ENCODE peak calls at places on chromosomes 2 and 18, in eight cellular contexts. O is transverse colon, A is astrocyte of the cerebellum, R is DND-41, U is sigmoid colon, F is NB4, D is astrocyte, E is endothelial cell of umbilical vein. H is an unnamed sample.

GRCh38 chr2:29613792-29614266 is 307.6 kb downstream of the ALK start:
- DNase-seq in D (no peak), O (no peak), E (no peak), R (no peak), A (no peak), F (no peak), U (no peak), H (no peak)

GRCh38 chr18:35117951-35118411 is 76.8 kb downstream of the MAPRE2 start:
- DNase-seq in O (no peak), E (no peak), D (peak), U (peak), A (peak), F (no peak), R (no peak), H (no peak)

GRCh38 chr2:131016826-131017596 is 76.2 kb downstream of the FAM168B start:
- DNase-seq in R (no peak), A (no peak), U (no peak), F (no peak), E (no peak), O (no peak), D (peak), H (no peak)

GRCh38 chr2:241386519-241386918 is 30.4 kb downstream of the FARP2 start:
- DNase-seq in U (no peak), R (no peak), D (no peak), A (no peak), E (peak), F (no peak), O (no peak), H (no peak)

GRCh38 chr2:22907330-22907729 is 477.6 kb upstream of the KLHL29 start:
- DNase-seq in R (no peak), A (no peak), F (no peak), U (no peak), E (no peak), O (peak), D (no peak), H (no peak)

GRCh38 chr2:231388725-231389346 is 6.7 kb upstream of the B3GNT7 start:
- DNase-seq in F (no peak), E (no peak), R (no peak), A (no peak), U (no peak), O (no peak), D (no peak), H (no peak)

GRCh38 chr18:39318008-39318407 is 1752.4 kb upstream of the CELF4 start:
- DNase-seq in A (no peak), E (no peak), U (no peak), O (no peak), R (no peak), D (no peak), F (peak), H (no peak)

GRCh38 chr2:241898681-241899270 is 29.2 kb downstream of the RTP5 start:
- DNase-seq in A (no peak), R (no peak), D (no peak), O (no peak), F (no peak), E (no peak), U (peak), H (no peak)

GRCh38 chr2:120995656-120996190 is 260.1 kb downstream of the GLI2 start:
- DNase-seq in U (no peak), E (no peak), R (no peak), F (no peak), A (no peak), D (no peak), O (no peak), H (no peak)

GRCh38 chr2:58336416-58336815 is 95.3 kb upstream of the FANCL start:
- DNase-seq in A (no peak), R (no peak), E (no peak), U (no peak), O (no peak), D (no peak), F (no peak), H (no peak)

GRCh38 chr2:129915303-129915840 is 64.1 kb upstream of the RAB6C start:
- DNase-seq in R (no peak), E (no peak), U (no peak), F (no peak), D (no peak), A (no peak), O (no peak), H (no peak)

GRCh38 chr18:32868424-32868823 is 95.6 kb upstream of the KLHL14 start:
- DNase-seq in U (no peak), F (no peak), O (no peak), R (no peak), D (no peak), E (no peak), A (no peak), H (no peak)

GRCh38 chr18:9707381-9708056 is 582 bp upstream of the RAB31 start:
- DNase-seq in E (peak), A (no peak), R (no peak), F (no peak), D (no peak), O (no peak), U (peak), H (no peak)

GRCh38 chr2:219358170-219359075 is 25.9 kb upstream of the RESP18 start:
- DNase-seq in R (no peak), D (no peak), O (no peak), E (no peak), F (peak), U (no peak), A (no peak), H (no peak)

GRCh38 chr18:45730832-45731545 is 7.0 kb downstream of the SLC14A1 start:
- DNase-seq in F (no peak), R (no peak), E (no peak), O (no peak), D (peak), U (no peak), A (peak), H (no peak)
- TF ChIP-seq CTCF in F (no peak), R (no peak), E (no peak), O (no peak), D (no peak), U (no peak), A (no peak), H (no peak)

DNA sequence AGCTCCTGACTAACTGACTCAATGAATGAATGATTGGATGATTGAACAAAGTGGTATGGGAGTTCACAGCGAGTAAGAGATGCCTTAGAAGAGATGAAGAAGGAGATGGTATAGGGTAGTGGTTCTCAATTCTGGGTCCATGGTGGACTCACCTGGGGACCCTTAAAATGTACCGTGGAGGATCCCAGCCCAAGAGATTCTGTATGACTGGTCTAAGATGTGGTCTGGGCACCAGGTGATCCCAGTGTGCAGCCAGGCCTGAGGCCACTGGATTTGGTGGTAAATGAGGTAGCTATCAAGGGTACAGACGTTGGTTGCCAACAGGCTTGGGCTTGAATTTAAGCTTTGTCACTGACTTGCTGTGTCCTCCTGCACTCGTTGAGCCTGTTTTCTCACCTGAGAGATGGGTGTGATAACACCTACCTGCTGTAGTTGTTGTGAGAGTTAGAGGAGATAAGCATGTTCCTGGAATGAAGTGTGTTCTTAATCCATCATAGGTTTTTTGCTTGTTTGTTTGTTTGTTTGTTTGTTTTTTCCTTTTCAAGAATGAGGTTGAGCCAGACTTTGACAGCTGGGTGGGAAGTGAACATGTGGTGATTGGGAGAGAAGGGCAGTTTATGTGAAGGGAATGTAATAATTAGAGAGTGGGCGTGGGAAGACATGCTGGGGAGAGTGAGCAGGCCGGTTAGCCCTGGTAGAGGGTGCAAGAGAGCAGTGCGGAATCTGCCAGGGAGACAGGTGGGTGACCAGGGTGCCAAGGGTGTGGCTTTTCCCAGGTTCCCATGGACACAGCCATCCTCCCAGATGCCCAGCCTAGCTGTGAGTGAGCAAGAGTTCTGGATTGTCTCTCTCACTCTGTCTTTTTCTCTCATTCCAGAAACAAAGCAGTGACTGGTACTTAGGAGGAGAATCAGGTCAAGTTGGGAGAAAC is 31.4 kb upstream of the IL1B start:
- DNase-seq in E (no peak), D (no peak), U (no peak), O (peak), F (no peak), R (no peak), A (no peak), H (no peak)
- H3K4me3 ChIP-seq in E (no peak), D (no peak), U (no peak), O (no peak), F (no peak), R (no peak), A (no peak), H (no peak)

GRCh38 chr18:49948975-49949374 is 135.6 kb upstream of the ACAA2 start:
- DNase-seq in O (no peak), D (no peak), U (no peak), A (no peak), R (no peak), F (no peak), E (no peak), H (no peak)

GRCh38 chr18:49949991-49950395 is 136.7 kb upstream of the ACAA2 start:
- DNase-seq in R (no peak), E (no peak), U (no peak), F (peak), A (no peak), O (no peak), D (no peak), H (peak)

GRCh38 chr18:49944681-49945080 is 131.3 kb upstream of the ACAA2 start:
- DNase-seq in O (no peak), R (peak), U (peak), E (no peak), A (no peak), D (peak), F (peak), H (no peak)
- TF ChIP-seq CTCF in O (no peak), R (peak), U (no peak), E (no peak), A (peak), D (no peak), F (no peak), H (no peak)

DNA sequence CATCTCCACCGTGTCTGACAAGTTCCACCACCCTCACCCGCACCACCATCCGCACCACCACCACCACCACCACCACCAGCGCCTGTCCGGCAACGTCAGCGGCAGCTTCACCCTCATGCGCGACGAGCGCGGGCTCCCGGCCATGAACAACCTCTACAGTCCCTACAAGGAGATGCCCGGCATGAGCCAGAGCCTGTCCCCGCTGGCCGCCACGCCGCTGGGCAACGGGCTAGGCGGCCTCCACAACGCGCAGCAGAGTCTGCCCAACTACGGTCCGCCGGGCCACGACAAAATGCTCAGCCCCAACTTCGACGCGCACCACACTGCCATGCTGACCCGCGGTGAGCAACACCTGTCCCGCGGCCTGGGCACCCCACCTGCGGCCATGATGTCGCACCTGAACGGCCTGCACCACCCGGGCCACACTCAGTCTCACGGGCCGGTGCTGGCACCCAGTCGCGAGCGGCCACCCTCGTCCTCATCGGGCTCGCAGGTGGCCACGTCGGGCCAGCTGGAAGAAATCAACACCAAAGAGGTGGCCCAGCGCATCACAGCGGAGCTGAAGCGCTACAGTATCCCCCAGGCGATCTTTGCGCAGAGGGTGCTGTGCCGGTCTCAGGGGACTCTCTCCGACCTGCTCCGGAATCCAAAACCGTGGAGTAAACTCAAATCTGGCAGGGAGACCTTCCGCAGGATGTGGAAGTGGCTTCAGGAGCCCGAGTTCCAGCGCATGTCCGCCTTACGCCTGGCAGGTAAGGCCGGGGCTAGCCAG is 1.2 kb downstream of the ONECUT2 start:
- DNase-seq in A (no peak), U (no peak), E (no peak), O (no peak), F (no peak), D (no peak), R (no peak), H (no peak)
- H3K4me3 ChIP-seq in A (no peak), U (no peak), E (no peak), O (no peak), F (no peak), D (no peak), R (no peak), H (no peak)

DNA sequence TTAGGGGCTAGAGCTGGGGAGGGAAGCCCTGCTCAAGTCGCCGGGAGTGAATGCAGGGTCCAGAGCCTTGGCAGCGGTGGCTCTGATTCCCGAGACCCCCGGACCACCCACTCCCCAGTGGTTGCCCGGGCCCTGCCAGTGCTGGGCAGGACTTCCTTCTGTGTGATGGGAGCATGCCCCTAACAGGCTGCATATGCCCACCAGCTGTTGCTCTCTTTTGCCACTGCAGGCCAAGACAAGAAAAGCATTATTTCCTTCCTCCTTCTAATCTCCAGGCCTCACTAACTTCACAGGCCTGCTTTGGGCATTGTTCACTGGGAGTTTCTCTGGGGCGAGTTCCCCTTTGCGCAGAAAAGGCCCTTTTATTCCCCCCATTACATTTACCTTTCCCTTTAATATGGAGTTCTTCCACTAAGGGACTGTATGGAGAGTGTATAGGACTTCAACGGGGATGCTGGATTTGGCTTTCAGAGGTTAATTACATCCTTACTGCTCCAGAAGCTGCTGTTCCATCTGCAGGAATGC is 249.1 kb upstream of the SIX2 start:
- DNase-seq in R (no peak), E (peak), O (no peak), U (no peak), F (no peak), A (no peak), D (no peak), H (no peak)
- TF ChIP-seq CTCF in R (no peak), E (no peak), O (no peak), U (no peak), F (no peak), A (no peak), D (no peak), H (no peak)

DNA sequence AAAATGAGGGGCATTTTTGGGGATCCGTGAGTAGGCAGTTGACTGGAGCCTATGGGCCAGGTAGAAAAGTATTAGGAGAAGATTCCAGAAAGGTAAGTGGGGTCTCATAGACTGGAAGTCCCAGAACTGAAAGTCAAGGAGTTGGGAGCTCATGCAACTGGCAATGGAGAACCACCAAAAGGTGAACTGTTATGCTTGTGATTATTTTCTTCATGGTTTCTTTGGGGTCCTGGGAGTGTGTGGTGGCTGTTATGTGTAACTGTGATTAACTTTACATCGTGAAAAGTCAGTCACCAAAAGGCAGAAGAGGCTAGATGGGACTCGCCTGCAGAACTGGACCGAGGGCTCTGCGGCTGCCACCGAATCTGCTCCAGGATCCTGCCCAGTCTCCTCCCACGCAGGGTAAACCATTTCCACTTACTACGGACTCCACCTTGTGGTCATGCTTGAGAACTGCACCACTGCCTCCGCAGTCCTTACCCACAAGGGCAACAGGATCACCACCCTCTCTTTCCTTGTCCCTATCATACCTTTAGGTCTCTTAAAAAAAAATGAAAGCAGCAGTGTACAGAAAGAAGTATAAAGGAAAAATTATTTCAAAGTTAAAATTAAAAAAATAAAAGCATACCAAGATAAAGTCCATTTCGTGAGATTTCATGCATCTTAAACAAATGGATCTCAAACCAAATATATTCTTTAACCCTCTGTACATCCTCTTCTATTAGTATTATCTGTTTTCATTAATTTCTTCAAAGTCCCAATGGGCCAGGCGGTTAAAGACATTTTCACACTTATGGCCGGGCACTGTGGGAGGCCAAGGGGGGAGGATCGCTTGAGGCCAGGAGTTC is 15.6 kb upstream of the CEP68 start:
- DNase-seq in U (peak), E (peak), F (peak), A (peak), D (peak), O (peak), R (peak), H (peak)
- H3K4me3 ChIP-seq in U (peak), E (no peak), F (no peak), A (no peak), D (no peak), O (no peak), R (no peak), H (no peak)

DNA sequence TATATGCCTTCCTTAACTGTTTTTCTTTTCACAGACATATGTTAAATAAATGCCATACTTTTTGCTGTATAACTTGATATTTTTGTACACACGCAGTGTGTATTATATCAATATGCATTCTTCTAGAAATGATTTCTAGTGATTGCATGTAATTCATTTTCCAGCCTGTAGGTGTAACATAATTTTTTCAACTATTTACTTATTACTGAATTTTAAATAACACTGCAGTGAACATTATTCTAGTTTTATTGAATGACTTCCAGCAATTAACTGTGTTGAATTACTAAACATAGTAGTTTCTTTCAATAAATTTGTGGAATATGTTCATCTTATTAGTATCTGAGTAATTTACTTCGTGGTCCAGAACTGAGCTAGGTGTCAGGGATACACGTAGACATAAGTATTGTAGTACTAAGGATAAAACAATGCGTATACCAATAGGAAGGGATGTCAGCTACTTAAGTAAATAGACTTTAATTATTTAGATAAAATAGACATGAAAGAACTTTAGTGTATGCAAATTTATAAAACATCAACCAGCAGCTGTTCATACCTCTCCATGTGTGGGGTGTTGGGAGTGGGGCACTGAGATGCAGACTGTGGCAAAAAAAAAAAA is 28.0 kb downstream of the TANC1 start:
- DNase-seq in U (no peak), E (no peak), D (no peak), F (no peak), O (no peak), R (no peak), A (no peak), H (no peak)
- TF ChIP-seq CTCF in U (no peak), E (no peak), D (peak), F (no peak), O (peak), R (peak), A (no peak), H (peak)

DNA sequence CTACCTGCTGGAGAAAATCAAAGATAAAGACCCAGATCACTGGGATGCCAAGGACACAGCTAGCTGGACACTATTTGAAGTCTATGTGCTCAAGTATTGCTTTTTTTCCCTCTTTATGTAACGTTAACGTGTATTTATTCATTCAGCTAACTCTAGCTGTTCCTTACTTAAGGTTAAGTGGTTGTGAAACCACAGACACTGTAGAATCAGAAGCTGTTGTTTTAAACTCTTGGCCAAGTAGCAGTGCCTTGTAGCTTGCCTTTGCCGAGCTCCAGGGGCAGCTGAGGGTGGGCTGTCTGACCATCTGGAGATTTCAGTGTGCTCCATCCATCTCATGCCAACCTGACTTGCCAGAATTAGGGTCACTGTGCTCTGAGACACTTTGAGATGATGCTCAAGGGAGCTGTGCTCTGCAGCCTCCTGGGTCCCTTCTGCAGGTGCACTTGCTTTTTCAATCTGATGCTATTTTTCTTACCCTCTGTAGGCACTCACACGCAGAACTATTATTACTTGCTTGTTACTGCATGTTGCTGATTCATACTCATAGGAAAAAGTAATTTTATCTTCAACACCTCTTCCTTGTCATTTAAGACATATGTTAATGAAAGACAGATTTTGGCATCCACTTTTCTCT is 116.2 kb downstream of the METTL8 start:
- DNase-seq in R (no peak), A (no peak), D (peak), E (no peak), F (no peak), U (no peak), O (no peak), H (no peak)
- H3K4me3 ChIP-seq in R (no peak), A (no peak), D (no peak), E (no peak), F (no peak), U (no peak), O (no peak), H (no peak)

H was measured in CD8-positive, alpha-beta T cell.